ENCODE peak calls at places on chromosomes 4 and X, in nine cellular contexts. K is tibial artery, U is psoas muscle, L is upper lobe of left lung, N is ascending aorta, Q is cardiac fibroblast, F is fibroblast of lung, D is colonic mucosa, Y is suprapubic skin. T is an unnamed sample.

GRCh38 chrX:136849395-136849794 is 31.1 kb downstream of the RBMX start:
- DNase-seq in K (no peak), U (no peak), L (no peak), N (no peak), Q (no peak), F (no peak), D (no peak), Y (no peak), T (no peak)

GRCh38 chr4:71944956-71945355 is 86.8 kb upstream of the NPFFR2 start:
- DNase-seq in K (no peak), U (no peak), L (no peak), N (no peak), Q (peak; percentile 75), F (no peak), D (no peak), Y (no peak), T (no peak)

GRCh38 chrX:44439242-44439641 is 95.8 kb upstream of the EFHC2 start:
- DNase-seq in K (no peak), U (no peak), L (no peak), N (no peak), Q (no peak), F (peak; percentile 5), D (no peak), Y (no peak), T (no peak)

GRCh38 chr4:150579591-150580234 is 2.2 kb upstream of the MAB21L2 start:
- DNase-seq in K (no peak), U (peak; percentile 18), L (no peak), N (no peak), Q (peak; percentile 36), F (peak; percentile 46), D (no peak), Y (no peak), T (peak; percentile 86)

GRCh38 chr4:100983426-100983825 is 363.9 kb downstream of the PPP3CA start:
- DNase-seq in K (no peak), U (no peak), L (no peak), N (no peak), Q (peak; percentile 41), F (no peak), D (no peak), Y (no peak), T (no peak)

GRCh38 chr4:20839957-20840356 is 139.7 kb downstream of the PACRGL start:
- DNase-seq in K (no peak), U (no peak), L (no peak), N (no peak), Q (peak; percentile 92), F (peak; percentile 70), D (no peak), Y (no peak), T (no peak)

GRCh38 chr4:20773144-20773997 is 73.1 kb downstream of the PACRGL start:
- DNase-seq in K (peak; percentile 22), U (peak; percentile 12), L (peak; percentile 31), N (no peak), Q (peak; percentile 80), F (peak; percentile 71), D (peak; percentile 40), Y (no peak), T (no peak)

GRCh38 chr4:162061214-162061613 is 102.6 kb downstream of the FSTL5 start:
- DNase-seq in K (no peak), U (no peak), L (no peak), N (no peak), Q (no peak), F (no peak), D (no peak), Y (no peak), T (no peak)

GRCh38 chr4:139808381-139809206 is 143.0 kb downstream of the MGST2 start:
- DNase-seq in K (no peak), U (no peak), L (no peak), N (no peak), Q (no peak), F (no peak), D (no peak), Y (no peak), T (no peak)

GRCh38 chr4:158826882-158827281 is 58.1 kb downstream of the FNIP2 start:
- DNase-seq in K (no peak), U (no peak), L (peak; percentile 46), N (no peak), Q (no peak), F (no peak), D (peak; percentile 86), Y (no peak), T (no peak)

GRCh38 chr4:164606478-164606877 is 147.5 kb upstream of the SMIM31 start:
- DNase-seq in K (no peak), U (no peak), L (no peak), N (no peak), Q (no peak), F (no peak), D (no peak), Y (no peak), T (no peak)

GRCh38 chr4:164596927-164597326 is 157.0 kb upstream of the SMIM31 start:
- DNase-seq in K (no peak), U (no peak), L (no peak), N (no peak), Q (no peak), F (no peak), D (no peak), Y (no peak), T (no peak)

GRCh38 chr4:164596318-164596878 is 157.5 kb upstream of the SMIM31 start:
- DNase-seq in K (no peak), U (no peak), L (no peak), N (no peak), Q (no peak), F (no peak), D (no peak), Y (no peak), T (no peak)

GRCh38 chr4:164595751-164596150 is 158.2 kb upstream of the SMIM31 start:
- DNase-seq in K (no peak), U (no peak), L (no peak), N (no peak), Q (no peak), F (no peak), D (no peak), Y (no peak), T (no peak)

GRCh38 chr4:164601653-164602052 is 152.3 kb upstream of the SMIM31 start:
- DNase-seq in K (no peak), U (no peak), L (no peak), N (no peak), Q (no peak), F (no peak), D (no peak), Y (no peak), T (no peak)
- TF ChIP-seq CTCF in K (no peak), U (no peak), L (no peak), N (no peak), Q (no peak), F (no peak), D (no peak), Y (no peak), T (no peak)

GRCh38 chrX:71285929-71286328 is 2.5 kb downstream of the NONO start:
- DNase-seq in K (no peak), U (no peak), L (no peak), N (no peak), Q (no peak), F (no peak), D (no peak), Y (no peak), T (no peak)

GRCh38 chrX:71282514-71283408 is 674 bp upstream of the NONO start:
- DNase-seq in K (no peak), U (no peak), L (no peak), N (no peak), Q (peak; percentile 68), F (no peak), D (no peak), Y (no peak), T (no peak)

DNA sequence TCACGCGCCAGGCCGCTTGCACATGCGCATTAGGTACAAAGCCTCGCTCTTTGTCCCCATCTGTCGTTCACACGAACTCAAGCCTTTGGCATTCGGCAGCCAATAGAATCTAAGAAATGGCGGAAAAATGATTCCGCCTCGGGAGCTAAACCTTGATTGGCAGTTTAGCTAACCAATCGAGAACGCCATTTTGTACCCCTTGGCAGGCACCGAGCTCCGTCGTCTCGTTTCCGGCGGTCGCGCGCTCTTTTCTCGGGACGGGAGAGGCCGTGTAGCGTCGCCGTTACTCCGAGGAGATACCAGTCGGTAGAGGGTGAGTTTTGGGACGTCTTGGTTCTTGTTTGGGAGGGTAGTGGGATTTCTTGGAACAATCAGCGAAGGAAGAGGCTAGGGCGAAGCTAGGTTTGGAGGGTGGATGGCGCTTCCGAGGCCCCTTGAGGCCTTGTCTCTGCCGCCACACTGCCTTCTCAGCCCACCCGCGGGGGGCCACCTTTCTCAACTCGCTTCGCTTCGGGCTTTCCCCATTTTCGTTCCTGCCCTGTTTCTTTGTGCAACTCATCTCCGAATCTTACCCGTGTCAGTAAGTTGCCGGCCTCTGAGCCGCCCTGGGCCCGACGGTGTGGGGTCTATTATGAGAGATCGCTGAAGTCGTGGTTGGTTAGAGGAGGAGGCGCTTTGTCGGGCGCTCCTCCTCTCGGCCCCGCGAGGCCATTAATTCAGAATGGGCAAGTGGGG is at the start of gene NONO:
- DNase-seq in K (peak; percentile 81), U (peak; percentile 77), L (peak; percentile 87), N (peak; percentile 91), Q (peak; percentile 99), F (peak; percentile 99), D (peak; percentile 93), Y (peak; percentile 89), T (peak; percentile 95)
- TF ChIP-seq CTCF in K (no peak), U (no peak), L (peak; percentile 9), N (peak; percentile 11), Q (no peak), F (no peak), D (no peak), Y (no peak), T (peak; percentile 9)

DNA sequence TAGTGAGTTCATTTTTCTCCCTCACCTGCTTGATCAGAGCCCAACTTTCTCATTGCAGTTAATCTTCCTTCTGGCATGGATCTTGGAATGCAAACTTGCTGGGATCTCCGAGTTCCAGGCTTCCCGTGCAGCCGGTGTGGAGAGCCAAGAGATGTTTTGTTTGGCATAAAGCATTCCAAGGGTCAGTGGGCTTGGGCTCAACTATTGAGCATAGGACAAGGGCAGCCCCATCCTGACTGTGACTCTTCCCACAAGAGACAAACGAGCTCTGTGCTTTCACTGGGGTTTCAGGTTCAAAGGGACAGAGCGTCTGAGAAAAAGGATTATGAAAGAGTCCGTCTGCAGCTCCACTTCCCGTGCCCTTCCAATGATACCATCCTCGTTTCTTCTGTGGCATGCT is 10.5 kb downstream of the TLR7 start:
- DNase-seq in K (no peak), U (no peak), L (no peak), N (no peak), Q (no peak), F (no peak), D (no peak), Y (no peak), T (no peak)
- TF ChIP-seq CTCF in K (no peak), U (no peak), L (no peak), N (no peak), Q (no peak), F (no peak), D (no peak), Y (no peak), T (no peak)

GRCh38 chr4:166172619-166173018 is 299.6 kb downstream of the TLL1 start:
- DNase-seq in K (no peak), U (no peak), L (no peak), N (no peak), Q (peak; percentile 9), F (no peak), D (no peak), Y (no peak), T (no peak)

GRCh38 chr4:166165829-166166420 is 292.9 kb downstream of the TLL1 start:
- DNase-seq in K (no peak), U (no peak), L (no peak), N (no peak), Q (peak; percentile 87), F (peak; percentile 81), D (peak; percentile 18), Y (no peak), T (no peak)

GRCh38 chr4:166174717-166175510 is 301.9 kb downstream of the TLL1 start:
- DNase-seq in K (no peak), U (no peak), L (no peak), N (no peak), Q (peak; percentile 77), F (no peak), D (no peak), Y (no peak), T (no peak)

GRCh38 chr4:166169111-166169510 is 296.1 kb downstream of the TLL1 start:
- DNase-seq in K (no peak), U (no peak), L (no peak), N (no peak), Q (peak; percentile 54), F (no peak), D (no peak), Y (no peak), T (no peak)
- TF ChIP-seq CTCF in K (no peak), U (no peak), L (no peak), N (no peak), Q (peak; percentile 53), F (peak; percentile 23), D (no peak), Y (no peak), T (peak; percentile 38)